ENCODE peak calls at places on chromosomes 5 and 9, in six cellular contexts. C, S, Q, W, K and M are unnamed samples.
A peak's percentile ranks its signal among the peaks of the same experiment; 100 is the strongest.

GRCh38 chr9:100595391-100596199 is 17.7 kb downstream of the CAVIN4 start:
- DNase-seq in C (peak; percentile 39), S (peak; percentile 70), Q (no peak), W (peak; percentile 59), K (no peak), M (peak; percentile 72)

GRCh38 chr5:111748304-111748763 is 8.7 kb downstream of the NREP start:
- DNase-seq in C (peak; percentile 14), S (peak; percentile 91), Q (no peak), W (no peak), K (no peak), M (peak; percentile 85)

GRCh38 chr9:123448247-123448646 is 92.2 kb downstream of the CRB2 start:
- DNase-seq in C (no peak), S (no peak), Q (peak; percentile 26), W (no peak), K (no peak), M (no peak)

GRCh38 chr9:37362430-37362829 is 60.1 kb upstream of the GRHPR start:
- DNase-seq in C (no peak), S (no peak), Q (no peak), W (no peak), K (no peak), M (no peak)

GRCh38 chr5:177419045-177419444 is 7.4 kb upstream of the GRK6 start:
- DNase-seq in C (peak; percentile 52), S (peak; percentile 81), Q (no peak), W (no peak), K (no peak), M (peak; percentile 79)

GRCh38 chr5:143016777-143017374 is 246.7 kb downstream of the ARHGAP26 start:
- DNase-seq in C (no peak), S (peak; percentile 75), Q (no peak), W (no peak), K (no peak), M (peak; percentile 57)

GRCh38 chr5:139633295-139634027 is 14.7 kb upstream of the CXXC5 start:
- DNase-seq in C (peak; percentile 36), S (peak; percentile 73), Q (peak; percentile 86), W (peak; percentile 75), K (peak; percentile 83), M (peak; percentile 80)

GRCh38 chr5:96785719-96786118 is 22.0 kb downstream of the ERAP1 start:
- DNase-seq in C (no peak), S (no peak), Q (no peak), W (no peak), K (no peak), M (no peak)

GRCh38 chr9:115551396-115551795 is 433.4 kb upstream of the TNC start:
- DNase-seq in C (no peak), S (peak; percentile 17), Q (no peak), W (no peak), K (no peak), M (no peak)

GRCh38 chr9:108213516-108213915 is 642.3 kb downstream of the ACTL7B start:
- DNase-seq in C (no peak), S (no peak), Q (no peak), W (no peak), K (no peak), M (no peak)

DNA sequence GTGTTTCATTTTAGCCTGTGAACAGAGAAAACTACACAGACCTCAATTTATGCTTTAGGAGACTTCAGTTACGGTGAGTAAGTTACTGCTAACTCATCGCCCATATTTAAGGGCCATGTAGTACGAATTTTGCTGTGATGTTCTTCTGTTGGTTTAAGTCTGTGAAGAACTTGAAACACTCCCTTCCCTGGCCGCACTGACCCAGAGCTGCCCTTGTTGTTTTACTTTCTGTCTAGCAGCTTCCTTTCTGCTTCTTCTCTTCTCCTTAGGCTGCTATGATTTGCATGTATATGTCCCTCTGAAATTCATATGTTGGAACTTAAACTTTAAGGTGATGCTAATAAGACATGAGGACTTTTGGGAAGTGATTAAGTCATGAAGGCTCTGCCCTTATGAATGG is 263.1 kb upstream of the ACTBL2 start:
- DNase-seq in C (no peak), S (no peak), Q (no peak), W (no peak), K (no peak), M (no peak)
- H2AFZ ChIP-seq in C (no peak overlapping the region), S (peak overlapping the region; percentile 19), Q (no peak overlapping the region), W (peak overlapping the region; percentile 15), K (no peak overlapping the region), M (no peak overlapping the region)

GRCh38 chr9:94150890-94151660 is 66.8 kb downstream of the PTPDC1 start:
- DNase-seq in C (no peak), S (no peak), Q (no peak), W (no peak), K (no peak), M (peak; percentile 26)
- H2AK5ac ChIP-seq in C (no peak overlapping the region), S (no peak overlapping the region), Q (no peak overlapping the region), W (no peak overlapping the region), K (peak overlapping the region; percentile 6), M (no peak overlapping the region)

GRCh38 chr5:88886252-88886651 is 3.3 kb upstream of the MEF2C start:
- DNase-seq in C (no peak), S (no peak), Q (no peak), W (no peak), K (no peak), M (no peak)
- H2AFZ ChIP-seq in C (no peak overlapping the region), S (no peak overlapping the region), Q (no peak overlapping the region), W (no peak overlapping the region), K (no peak overlapping the region), M (no peak overlapping the region)

GRCh38 chr5:134490925-134491271 is 34.6 kb upstream of the JADE2 start:
- DNase-seq in C (no peak), S (no peak), Q (no peak), W (no peak), K (no peak), M (no peak)

GRCh38 chr5:134491841-134492442 is 33.5 kb upstream of the JADE2 start:
- DNase-seq in C (no peak), S (no peak), Q (no peak), W (no peak), K (no peak), M (no peak)

GRCh38 chr5:134490255-134490924 is 35.1 kb upstream of the JADE2 start:
- DNase-seq in C (no peak), S (no peak), Q (no peak), W (no peak), K (no peak), M (no peak)

GRCh38 chr5:134492568-134492967 is 32.9 kb upstream of the JADE2 start:
- DNase-seq in C (no peak), S (no peak), Q (no peak), W (no peak), K (no peak), M (no peak)

GRCh38 chr5:134489227-134489944 is 36.1 kb upstream of the JADE2 start:
- DNase-seq in C (no peak), S (no peak), Q (no peak), W (no peak), K (no peak), M (no peak)
- H2AK5ac ChIP-seq in C (no peak overlapping the region), S (no peak overlapping the region), Q (no peak overlapping the region), W (no peak overlapping the region), K (no peak overlapping the region), M (no peak overlapping the region)

GRCh38 chr9:68997676-68998075 is 16.2 kb downstream of the PRKACG start:
- DNase-seq in C (no peak), S (no peak), Q (no peak), W (peak; percentile 58), K (no peak), M (no peak)
- H2AFZ ChIP-seq in C (no peak overlapping the region), S (no peak overlapping the region), Q (no peak overlapping the region), W (no peak overlapping the region), K (no peak overlapping the region), M (no peak overlapping the region)

DNA sequence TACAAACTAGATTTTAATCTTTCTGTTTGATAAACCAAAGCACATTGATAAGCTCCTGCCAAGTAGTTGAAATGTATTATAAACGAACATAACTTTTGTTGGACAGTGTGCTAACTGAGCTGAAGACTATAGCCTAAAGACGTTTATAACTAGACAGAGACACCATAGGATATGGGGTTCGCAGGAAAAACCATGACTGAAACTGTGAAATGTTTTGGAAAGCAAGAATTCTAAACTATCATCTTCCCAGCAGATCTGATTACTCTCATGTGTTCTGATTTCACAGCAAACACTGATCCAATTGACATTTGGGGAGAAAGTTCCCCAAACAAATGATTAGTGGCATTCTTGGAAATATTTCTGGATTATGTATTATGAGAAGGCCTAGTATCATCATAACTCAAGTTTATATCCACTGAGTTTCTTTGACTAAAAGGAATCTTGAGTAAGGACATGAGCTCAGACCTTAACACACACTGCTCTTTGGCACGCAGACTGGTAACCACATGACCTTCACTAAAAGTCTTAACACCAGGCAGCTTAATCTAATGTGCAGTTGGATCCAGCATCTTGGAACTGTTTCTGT is 375.2 kb downstream of the ZNF608 start:
- DNase-seq in C (no peak), S (peak; percentile 4), Q (no peak), W (no peak), K (no peak), M (peak; percentile 60)
- H2AK5ac ChIP-seq in C (no peak overlapping the region), S (no peak overlapping the region), Q (no peak overlapping the region), W (no peak overlapping the region), K (no peak overlapping the region), M (no peak overlapping the region)

DNA sequence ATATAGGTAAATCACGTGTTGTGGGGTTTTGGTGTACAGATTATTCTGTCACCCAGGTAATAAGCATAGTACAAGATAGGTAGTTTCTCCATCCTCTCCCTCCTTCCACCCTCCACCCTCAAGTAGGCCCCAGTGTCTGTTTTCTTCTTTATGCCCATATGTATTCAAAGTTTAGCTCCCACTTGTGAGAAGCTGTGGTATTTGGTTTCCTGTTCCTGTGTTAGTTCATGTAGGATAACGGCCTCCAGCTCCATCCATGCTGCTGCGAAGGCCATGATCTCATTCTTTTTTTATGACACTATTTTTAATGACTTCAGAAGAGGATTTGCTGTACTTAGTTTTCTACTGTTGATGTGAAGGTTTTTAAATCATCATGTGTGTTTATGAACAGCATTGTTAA is 11.9 kb downstream of the CCDC180 start:
- DNase-seq in C (no peak), S (no peak), Q (no peak), W (no peak), K (no peak), M (no peak)
- H2AFZ ChIP-seq in C (no peak overlapping the region), S (no peak overlapping the region), Q (no peak overlapping the region), W (no peak overlapping the region), K (no peak overlapping the region), M (no peak overlapping the region)

DNA sequence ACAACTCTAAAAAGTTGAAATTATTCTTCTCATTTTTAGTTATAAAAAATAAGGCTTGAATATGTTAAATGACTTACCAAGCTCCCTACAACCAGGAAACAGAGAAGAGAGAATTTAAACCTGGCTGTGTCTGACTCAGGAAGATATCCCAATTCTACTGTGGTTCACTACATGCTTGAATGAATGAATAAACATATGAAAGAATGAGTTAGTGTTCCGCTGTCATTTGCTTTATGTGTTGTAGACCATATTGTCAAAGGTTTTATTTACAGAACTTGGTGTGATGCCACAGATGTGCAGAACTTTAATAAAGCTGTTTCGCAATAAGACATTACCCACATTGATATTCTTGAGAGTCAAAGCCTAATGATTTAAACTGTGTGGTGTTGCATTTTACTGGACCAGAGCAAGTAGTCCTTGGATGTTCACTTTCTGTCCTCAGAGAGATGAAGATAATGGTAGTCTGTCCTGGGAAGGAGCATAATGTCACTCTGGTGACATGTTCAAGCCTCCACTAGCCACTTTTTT is 313.2 kb downstream of the TRIM32 start:
- DNase-seq in C (no peak), S (no peak), Q (no peak), W (no peak), K (no peak), M (no peak)
- H2AK5ac ChIP-seq in C (no peak overlapping the region), S (no peak overlapping the region), Q (no peak overlapping the region), W (no peak overlapping the region), K (no peak overlapping the region), M (no peak overlapping the region)

GRCh38 chr5:68443091-68443490 is 227.5 kb downstream of the PIK3R1 start:
- DNase-seq in C (no peak), S (no peak), Q (no peak), W (no peak), K (no peak), M (no peak)
- H2AFZ ChIP-seq in C (no peak overlapping the region), S (no peak overlapping the region), Q (no peak overlapping the region), W (no peak overlapping the region), K (no peak overlapping the region), M (no peak overlapping the region)